ENCODE peak calls at places on chromosomes 4 and X, in ten cellular contexts. Y is HepG2, E is suprapubic skin, U is SK-N-SH, K is stomach, W is H1, N is upper lobe of left lung, Q is esophagus muscularis mucosa, G is K562, M is sigmoid colon. R is an unnamed sample.

GRCh38 chr4:11700751-11701226 is 272.1 kb upstream of the HS3ST1 start:
- DNase-seq in Y (no peak), E (no peak), U (no peak), K (no peak), W (no peak), N (no peak), Q (no peak), G (no peak), M (no peak), R (no peak)

GRCh38 chrX:105752334-105752733 is 70.0 kb upstream of the NRK start:
- DNase-seq in Y (no peak), E (no peak), U (no peak), K (no peak), W (no peak), N (no peak), Q (no peak), G (no peak), M (no peak), R (no peak)

GRCh38 chr4:39044947-39045734 is 12.9 kb upstream of the TMEM156 start:
- DNase-seq in Y (no peak), E (no peak), U (peak; percentile 82), K (peak; percentile 32), W (peak; percentile 65), N (no peak), Q (no peak), G (peak; percentile 72), M (peak; percentile 72), R (no peak)

GRCh38 chrX:119041175-119041574 is 31.6 kb upstream of the CT47C1 start:
- DNase-seq in Y (peak; percentile 73), E (no peak), U (no peak), K (peak; percentile 40), W (no peak), N (peak; percentile 68), Q (no peak), G (peak; percentile 54), M (peak; percentile 82), R (peak; percentile 55)

GRCh38 chr4:75028196-75028854 is 95.4 kb downstream of the PARM1 start:
- DNase-seq in Y (no peak), E (no peak), U (no peak), K (no peak), W (no peak), N (peak; percentile 63), Q (no peak), G (no peak), M (no peak), R (no peak)

GRCh38 chrX:34659575-34659974 is 2.5 kb upstream of the TMEM47 start:
- DNase-seq in Y (no peak), E (no peak), U (no peak), K (no peak), W (no peak), N (no peak), Q (no peak), G (no peak), M (no peak), R (no peak)

GRCh38 chrX:21744721-21745120 is 13.2 kb downstream of the SMPX start:
- DNase-seq in Y (no peak), E (no peak), U (no peak), K (no peak), W (no peak), N (no peak), Q (no peak), G (no peak), M (no peak), R (no peak)

GRCh38 chr4:123603165-123603564 is 206.6 kb downstream of the SPRY1 start:
- DNase-seq in Y (peak; percentile 13), E (no peak), U (no peak), K (peak; percentile 32), W (no peak), N (peak; percentile 34), Q (no peak), G (no peak), M (no peak), R (peak; percentile 68)

GRCh38 chr4:8297691-8298485 is 28.3 kb downstream of the HTRA3 start:
- DNase-seq in Y (no peak), E (peak; percentile 50), U (no peak), K (no peak), W (no peak), N (peak; percentile 15), Q (no peak), G (no peak), M (peak; percentile 46), R (peak; percentile 4)

GRCh38 chr4:56786955-56787354 is 34.5 kb downstream of the SPINK2 start:
- DNase-seq in Y (no peak), E (no peak), U (peak; percentile 34), K (peak; percentile 28), W (no peak), N (peak; percentile 41), Q (no peak), G (no peak), M (peak; percentile 88), R (peak; percentile 62)

GRCh38 chr4:42280327-42281095 is 116.8 kb upstream of the SHISA3 start:
- DNase-seq in Y (no peak), E (no peak), U (peak; percentile 58), K (no peak), W (no peak), N (no peak), Q (no peak), G (peak; percentile 47), M (no peak), R (no peak)

GRCh38 chr4:42282081-42282901 is 115.0 kb upstream of the SHISA3 start:
- DNase-seq in Y (peak; percentile 65), E (no peak), U (peak; percentile 81), K (peak; percentile 30), W (peak; percentile 61), N (no peak), Q (no peak), G (peak; percentile 59), M (no peak), R (no peak)

GRCh38 chr4:42281324-42282020 is 115.8 kb upstream of the SHISA3 start:
- DNase-seq in Y (no peak), E (no peak), U (no peak), K (no peak), W (no peak), N (no peak), Q (no peak), G (no peak), M (no peak), R (no peak)

GRCh38 chr4:42277291-42277690 is 120.0 kb upstream of the SHISA3 start:
- DNase-seq in Y (no peak), E (no peak), U (no peak), K (no peak), W (no peak), N (no peak), Q (no peak), G (no peak), M (no peak), R (no peak)

GRCh38 chr4:42278709-42279324 is 118.5 kb upstream of the SHISA3 start:
- DNase-seq in Y (no peak), E (no peak), U (no peak), K (no peak), W (no peak), N (no peak), Q (no peak), G (no peak), M (no peak), R (no peak)
- TF ChIP-seq CTCF in Y (peak; percentile 7), E (no peak), U (no peak), K (no peak), W (peak; percentile 11), N (no peak), Q (no peak), G (peak; percentile 26), M (no peak), R (no peak)

DNA sequence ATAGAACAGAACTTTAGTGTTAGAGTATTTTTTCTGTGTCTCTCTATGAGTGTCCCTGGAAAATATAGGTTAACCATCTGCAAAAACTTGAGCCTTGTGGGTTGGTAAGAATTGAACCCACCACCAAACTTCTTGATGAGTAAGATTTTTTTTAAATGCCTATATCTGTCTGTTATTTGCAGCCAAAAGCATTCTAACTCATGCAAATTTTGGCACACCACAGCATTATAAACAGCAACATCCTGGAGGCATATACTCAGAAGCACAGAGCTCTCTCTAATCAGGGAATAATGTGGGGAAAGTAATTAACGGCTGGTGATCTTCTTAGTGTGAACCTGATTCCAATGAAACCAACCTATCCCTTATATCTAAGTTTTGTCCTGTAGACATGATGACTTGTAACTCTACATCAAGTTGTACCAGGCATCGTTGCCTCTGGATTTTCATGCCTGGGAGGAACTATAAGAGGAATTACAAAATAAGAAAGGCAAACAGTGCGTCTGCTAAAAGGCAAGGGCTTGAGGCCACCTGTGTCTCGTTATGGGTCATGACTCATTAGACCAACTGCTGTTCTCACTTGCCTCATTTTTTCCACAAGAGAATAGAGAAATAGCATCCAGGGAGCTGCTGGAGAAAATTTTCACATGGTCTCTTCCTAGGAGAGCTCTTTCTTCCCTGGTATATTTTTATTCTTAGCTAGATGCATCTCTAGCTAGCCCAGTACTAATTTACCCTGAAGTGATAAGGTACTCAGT is 202.4 kb downstream of the CHIC2 start:
- DNase-seq in Y (no peak), E (no peak), U (no peak), K (no peak), W (no peak), N (no peak), Q (no peak), G (no peak), M (peak; percentile 85), R (no peak)
- TF ChIP-seq POLR2AphosphoS5 in Y (no peak), E (no peak), U (peak; percentile 59), K (no peak), W (no peak), N (no peak), Q (peak; percentile 61), G (no peak), M (peak; percentile 43), R (peak; percentile 66)

GRCh38 chr4:113131146-113131545 is 81.7 kb downstream of the ANK2 start:
- DNase-seq in Y (no peak), E (no peak), U (no peak), K (no peak), W (no peak), N (no peak), Q (no peak), G (no peak), M (no peak), R (no peak)

GRCh38 chr4:113122066-113122465 is 72.6 kb downstream of the ANK2 start:
- DNase-seq in Y (no peak), E (no peak), U (no peak), K (no peak), W (no peak), N (no peak), Q (no peak), G (no peak), M (no peak), R (no peak)

GRCh38 chr4:113125418-113125817 is 76.0 kb downstream of the ANK2 start:
- DNase-seq in Y (no peak), E (no peak), U (no peak), K (no peak), W (no peak), N (no peak), Q (no peak), G (no peak), M (no peak), R (no peak)
- TF ChIP-seq EP300 in Y (no peak), E (no peak), U (no peak), K (no peak), W (no peak), N (no peak), Q (no peak), G (no peak), M (no peak), R (no peak)

DNA sequence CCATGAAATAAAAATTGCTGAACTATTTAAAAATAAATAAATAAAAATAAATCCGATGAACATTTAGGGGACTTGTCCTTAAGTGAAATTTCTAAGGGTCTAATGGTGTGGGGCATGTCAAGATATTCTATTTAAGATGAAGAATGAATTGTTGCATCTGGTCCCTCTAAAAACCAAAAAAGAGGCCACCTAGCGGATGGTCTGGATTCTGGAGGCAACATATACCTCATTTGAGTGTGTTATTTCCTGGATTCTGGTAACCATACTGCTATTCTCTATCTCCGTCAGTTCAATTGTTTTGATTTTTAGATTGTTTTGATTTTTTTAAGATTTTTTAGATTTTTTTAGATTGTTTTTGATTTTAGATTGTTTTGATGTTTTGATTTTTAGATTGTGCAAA is 28.3 kb downstream of the AGTR2 start:
- DNase-seq in Y (peak; percentile 0), E (no peak), U (no peak), K (no peak), W (no peak), N (no peak), Q (no peak), G (no peak), M (no peak), R (no peak)
- TF ChIP-seq CTCF in Y (peak; percentile 28), E (no peak), U (peak; percentile 58), K (no peak), W (peak; percentile 22), N (no peak), Q (no peak), G (no peak), M (no peak), R (no peak)

R was measured in transverse colon.